ENCODE peak calls at places on chromosomes 7 and 10, in five cellular contexts. T is stimulated activated effector memory CD8-positive, alpha-beta T cell treated with anti-CD3 and anti-CD28 coated beads, Interleukin-12 subunit alpha, Interleukin-12 subunit beta, amount 100 ng/mL, for 72 hours; P is Right ventricle myocardium inferior; X is stimulated activated naive CD8-positive, alpha-beta T cell treated with anti-CD3 and anti-CD28 coated beads, Interleukin-15, Interleukin-2, amounts not matched to agents 100 U/mL and 50 U/mL, for 24 hours; O is psoas muscle. U is an unnamed sample.

GRCh38 chr7:35518767-35519166 is 176.2 kb downstream of the HERPUD2 start:
- ATAC-seq in T (no peak), X (no peak), P (no peak), O (no peak), U (no peak)

GRCh38 chr10:98664329-98665042 is 217.8 kb upstream of the HPS1 start:
- ATAC-seq in X (peak; percentile 36), T (peak; percentile 76), O (no peak), P (no peak), U (no peak)

GRCh38 chr10:70459771-70460490 is 18.4 kb upstream of the NODAL start:
- ATAC-seq in T (no peak), X (no peak), O (no peak), P (no peak), U (no peak)

GRCh38 chr10:130888493-130888892 is 423.0 kb downstream of the TCERG1L start:
- ATAC-seq in T (no peak), O (no peak), P (no peak), X (no peak), U (no peak)

GRCh38 chr10:44437837-44438752 is 53.2 kb upstream of the CXCL12 start:
- ATAC-seq in O (no peak), T (no peak), P (peak; percentile 58), X (no peak), U (peak; percentile 67)

GRCh38 chr10:45560262-45560661 is 112.3 kb downstream of the ZFAND4 start:
- ATAC-seq in O (no peak), T (no peak), X (no peak), P (no peak), U (no peak)

GRCh38 chr10:8776926-8777625 is 722.6 kb downstream of the GATA3 start:
- ATAC-seq in X (peak; percentile 62), O (no peak), P (no peak), T (no peak), U (no peak)

GRCh38 chr10:84026821-84027257 is 112.5 kb upstream of the GHITM start:
- ATAC-seq in X (no peak), T (no peak), P (no peak), O (no peak), U (no peak)

GRCh38 chr10:81894616-81895015 is 19.6 kb downstream of the NRG3 start:
- ATAC-seq in P (no peak), O (no peak), T (no peak), X (no peak), U (no peak)

GRCh38 chr7:123260428-123260960 is 60.7 kb upstream of the SLC13A1 start:
- ATAC-seq in P (no peak), X (no peak), O (no peak), T (no peak), U (no peak)

GRCh38 chr10:110803239-110803593 is 68.5 kb upstream of the PDCD4 start:
- ATAC-seq in X (no peak), P (no peak), T (no peak), O (no peak), U (no peak)

GRCh38 chr10:121531076-121531829 is 67.0 kb downstream of the FGFR2 start:
- ATAC-seq in O (no peak), P (no peak), X (no peak), T (no peak), U (no peak)

GRCh38 chr7:6409991-6410693 is 37.6 kb downstream of the DAGLB start:
- ATAC-seq in T (no peak), X (peak; percentile 10), P (no peak), O (peak; percentile 23), U (no peak)

GRCh38 chr10:132662186-132662920 is 123.6 kb downstream of the NKX6-2 start:
- ATAC-seq in P (no peak), T (no peak), X (no peak), O (no peak), U (no peak)

GRCh38 chr10:43854042-43854441 is 205.4 kb upstream of the ZNF32 start:
- ATAC-seq in T (no peak), P (no peak), O (no peak), X (no peak), U (no peak)

GRCh38 chr10:14658331-14659122 is 116.2 kb downstream of the FAM107B start:
- ATAC-seq in X (peak; percentile 16), T (peak; percentile 51), P (no peak), O (no peak), U (no peak)

GRCh38 chr7:31663072-31663471 is 23.9 kb upstream of the PPP1R17 start:
- ATAC-seq in T (no peak), X (no peak), O (no peak), P (no peak), U (no peak)